ENCODE peak calls at places on chromosomes 4 and X, in six cellular contexts. One of them, this sample, is unnamed. For H3K27me3, the result is how much of the 10 kb centered on the place peaks cover.

GRCh38 chr4:118259103-118259502 is 93.7 kb downstream of the PRSS12 start:
- DNase-seq in colonic mucosa: no peak
- DNase-seq in upper lobe of left lung: no peak
- DNase-seq in GM23338: no peak
- DNase-seq in tibial nerve: no peak
- DNase-seq in keratinocyte: no peak
- DNase-seq in this sample: no peak

GRCh38 chr4:14169460-14169859 is 541.9 kb upstream of the BOD1L1 start:
- DNase-seq in upper lobe of left lung: no peak
- DNase-seq in keratinocyte: no peak
- DNase-seq in colonic mucosa: no peak
- DNase-seq in GM23338: no peak
- DNase-seq in tibial nerve: no peak
- DNase-seq in this sample: peak

GRCh38 chr4:112946127-112946526 is 103.3 kb upstream of the ANK2 start:
- DNase-seq in tibial nerve: no peak
- DNase-seq in keratinocyte: no peak
- DNase-seq in GM23338: no peak
- DNase-seq in colonic mucosa: no peak
- DNase-seq in upper lobe of left lung: no peak
- DNase-seq in this sample: no peak

GRCh38 chrX:140034916-140035315 is 69.6 kb upstream of the CXorf66 start:
- DNase-seq in colonic mucosa: no peak
- DNase-seq in GM23338: peak
- DNase-seq in tibial nerve: no peak
- DNase-seq in keratinocyte: no peak
- DNase-seq in upper lobe of left lung: no peak
- DNase-seq in this sample: peak

GRCh38 chr4:151475338-151475737 is 66.4 kb downstream of the FHIP1A start:
- DNase-seq in keratinocyte: no peak
- DNase-seq in colonic mucosa: no peak
- DNase-seq in upper lobe of left lung: no peak
- DNase-seq in tibial nerve: no peak
- DNase-seq in GM23338: peak
- DNase-seq in this sample: no peak

GRCh38 chr4:166662266-166662843 is 571.9 kb downstream of the SPOCK3 start:
- DNase-seq in upper lobe of left lung: no peak
- DNase-seq in colonic mucosa: no peak
- DNase-seq in tibial nerve: no peak
- DNase-seq in keratinocyte: no peak
- DNase-seq in GM23338: no peak
- DNase-seq in this sample: no peak

GRCh38 chr4:37241646-37242045 is 2.9 kb upstream of the NWD2 start:
- DNase-seq in GM23338: no peak
- DNase-seq in tibial nerve: no peak
- DNase-seq in colonic mucosa: no peak
- DNase-seq in keratinocyte: no peak
- DNase-seq in upper lobe of left lung: no peak
- DNase-seq in this sample: no peak

GRCh38 chr4:122673252-122673651 is 52.4 kb upstream of the IL21 start:
- DNase-seq in upper lobe of left lung: no peak
- DNase-seq in GM23338: peak
- DNase-seq in keratinocyte: no peak
- DNase-seq in tibial nerve: no peak
- DNase-seq in colonic mucosa: peak
- DNase-seq in this sample: no peak

GRCh38 chrX:44344194-44344593 is 722 bp upstream of the EFHC2 start:
- DNase-seq in tibial nerve: peak
- DNase-seq in upper lobe of left lung: no peak
- DNase-seq in keratinocyte: no peak
- DNase-seq in GM23338: peak
- DNase-seq in colonic mucosa: no peak
- DNase-seq in this sample: peak

DNA sequence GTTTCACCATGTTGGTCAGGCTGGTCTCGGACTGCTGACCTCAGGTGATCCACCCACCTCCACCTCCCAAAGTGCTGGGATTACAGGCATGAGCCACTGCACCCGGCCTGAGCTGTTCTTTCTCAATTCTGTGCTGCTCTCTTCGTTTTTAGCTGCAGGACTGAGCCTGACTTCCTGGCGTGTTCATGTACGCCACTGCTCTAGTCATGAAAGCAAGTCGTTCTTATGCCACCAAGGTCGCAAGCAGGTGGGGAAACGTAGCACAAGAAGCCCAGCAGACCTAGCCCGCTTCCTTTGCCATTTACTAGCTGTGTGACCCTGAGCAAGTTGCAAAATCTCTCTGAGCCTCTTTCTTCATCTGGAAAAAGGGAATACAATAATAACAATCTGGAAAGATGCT is 43.4 kb downstream of the MED28 start:
- DNase-seq in upper lobe of left lung: no peak
- DNase-seq in tibial nerve: no peak
- DNase-seq in GM23338: no peak
- DNase-seq in colonic mucosa: no peak
- DNase-seq in keratinocyte: no peak
- DNase-seq in this sample: no peak
- H3K27me3 ChIP-seq in upper lobe of left lung: under half
- H3K27me3 ChIP-seq in tibial nerve: under half
- H3K27me3 ChIP-seq in GM23338: under half
- H3K27me3 ChIP-seq in colonic mucosa: under half
- H3K27me3 ChIP-seq in keratinocyte: under half
- H3K27me3 ChIP-seq in this sample: under half

GRCh38 chr4:182189107-182189878 is 53.9 kb upstream of the TENM3 start:
- DNase-seq in tibial nerve: no peak
- DNase-seq in upper lobe of left lung: no peak
- DNase-seq in keratinocyte: peak
- DNase-seq in GM23338: no peak
- DNase-seq in colonic mucosa: no peak
- DNase-seq in this sample: no peak

GRCh38 chr4:182193261-182193660 is 49.9 kb upstream of the TENM3 start:
- DNase-seq in upper lobe of left lung: no peak
- DNase-seq in GM23338: no peak
- DNase-seq in tibial nerve: no peak
- DNase-seq in keratinocyte: no peak
- DNase-seq in colonic mucosa: no peak
- DNase-seq in this sample: no peak

GRCh38 chr4:182190306-182190705 is 52.9 kb upstream of the TENM3 start:
- DNase-seq in tibial nerve: no peak
- DNase-seq in upper lobe of left lung: no peak
- DNase-seq in GM23338: no peak
- DNase-seq in colonic mucosa: no peak
- DNase-seq in keratinocyte: no peak
- DNase-seq in this sample: no peak

GRCh38 chr4:182194115-182194834 is 48.9 kb upstream of the TENM3 start:
- DNase-seq in colonic mucosa: no peak
- DNase-seq in tibial nerve: no peak
- DNase-seq in upper lobe of left lung: no peak
- DNase-seq in keratinocyte: no peak
- DNase-seq in GM23338: no peak
- DNase-seq in this sample: no peak

DNA sequence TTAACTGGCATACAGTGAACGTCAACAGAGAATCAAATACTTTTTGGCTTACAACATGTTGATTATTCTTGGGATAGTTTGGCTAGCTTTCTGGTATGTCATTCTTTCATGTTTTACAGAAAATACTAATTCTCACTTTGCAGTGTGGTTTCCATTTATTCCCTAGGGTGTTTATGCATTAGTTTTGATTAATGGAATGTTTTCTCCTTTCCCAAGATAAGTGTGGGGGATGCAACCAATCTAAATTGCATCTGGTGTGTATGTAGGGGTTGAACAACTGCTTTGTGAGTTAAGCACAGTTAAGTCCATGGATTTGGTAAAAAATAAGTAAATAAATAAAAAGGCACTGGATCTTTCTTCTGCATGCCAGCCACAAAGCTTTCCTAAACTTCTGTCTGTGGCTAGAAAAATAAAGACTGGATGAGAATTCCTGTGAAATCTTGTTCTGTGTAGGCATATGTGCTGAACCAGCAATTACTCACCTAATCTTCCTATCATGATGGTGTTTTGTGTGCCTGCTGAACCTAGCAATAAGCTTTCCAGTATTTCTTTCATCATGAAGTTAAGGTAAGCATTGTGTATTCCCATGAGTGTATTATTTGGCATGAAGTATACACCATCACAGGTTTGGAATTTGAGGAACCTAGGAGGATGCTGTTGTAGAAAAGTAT is 50.6 kb upstream of the TENM3 start:
- DNase-seq in upper lobe of left lung: no peak
- DNase-seq in GM23338: no peak
- DNase-seq in tibial nerve: no peak
- DNase-seq in keratinocyte: peak
- DNase-seq in colonic mucosa: no peak
- DNase-seq in this sample: no peak
- H3K4me3 ChIP-seq in upper lobe of left lung: no peak
- H3K4me3 ChIP-seq in GM23338: no peak
- H3K4me3 ChIP-seq in tibial nerve: no peak
- H3K4me3 ChIP-seq in keratinocyte: peak
- H3K4me3 ChIP-seq in colonic mucosa: no peak
- H3K4me3 ChIP-seq in this sample: no peak

GRCh38 chrX:14598330-14598729 is 69.0 kb downstream of the GLRA2 start:
- DNase-seq in colonic mucosa: no peak
- DNase-seq in tibial nerve: no peak
- DNase-seq in upper lobe of left lung: no peak
- DNase-seq in keratinocyte: no peak
- DNase-seq in GM23338: peak
- DNase-seq in this sample: no peak
- H3K27me3 ChIP-seq in colonic mucosa: under half
- H3K27me3 ChIP-seq in tibial nerve: under half
- H3K27me3 ChIP-seq in upper lobe of left lung: under half
- H3K27me3 ChIP-seq in keratinocyte: under half
- H3K27me3 ChIP-seq in GM23338: under half
- H3K27me3 ChIP-seq in this sample: under half

GRCh38 chr4:1402516-1403101 is 3.6 kb downstream of the NKX1-1 start:
- DNase-seq in keratinocyte: no peak
- DNase-seq in colonic mucosa: no peak
- DNase-seq in GM23338: peak
- DNase-seq in tibial nerve: no peak
- DNase-seq in upper lobe of left lung: peak
- DNase-seq in this sample: no peak

GRCh38 chr4:1404573-1405248 is 1.5 kb downstream of the NKX1-1 start:
- DNase-seq in colonic mucosa: peak
- DNase-seq in tibial nerve: no peak
- DNase-seq in GM23338: peak
- DNase-seq in keratinocyte: no peak
- DNase-seq in upper lobe of left lung: peak
- DNase-seq in this sample: no peak

GRCh38 chr4:1403591-1404572 is 2.4 kb downstream of the NKX1-1 start:
- DNase-seq in keratinocyte: no peak
- DNase-seq in upper lobe of left lung: peak
- DNase-seq in GM23338: peak
- DNase-seq in colonic mucosa: peak
- DNase-seq in tibial nerve: no peak
- DNase-seq in this sample: no peak

GRCh38 chr4:1402021-1402515 is 4.2 kb downstream of the NKX1-1 start:
- DNase-seq in keratinocyte: no peak
- DNase-seq in upper lobe of left lung: no peak
- DNase-seq in colonic mucosa: no peak
- DNase-seq in tibial nerve: no peak
- DNase-seq in GM23338: no peak
- DNase-seq in this sample: no peak

GRCh38 chr4:1403177-1403583 is 3.1 kb downstream of the NKX1-1 start:
- DNase-seq in keratinocyte: no peak
- DNase-seq in upper lobe of left lung: peak
- DNase-seq in GM23338: peak
- DNase-seq in colonic mucosa: peak
- DNase-seq in tibial nerve: no peak
- DNase-seq in this sample: no peak
- H3K4me3 ChIP-seq in keratinocyte: no peak
- H3K4me3 ChIP-seq in upper lobe of left lung: peak
- H3K4me3 ChIP-seq in GM23338: peak
- H3K4me3 ChIP-seq in colonic mucosa: no peak
- H3K4me3 ChIP-seq in tibial nerve: no peak
- H3K4me3 ChIP-seq in this sample: no peak

This sample was measured in small intestine.